ENCODE peak calls at places on chromosomes 6 and 20, in seven cellular contexts. E, V, B, O, U, A and F are unnamed samples.

GRCh38 chr20:39624316-39624715 is 662.2 kb downstream of the DHX35 start:
- DNase-seq in B (no peak), A (no peak), V (no peak), U (no peak), O (no peak), E (no peak), F (no peak)

GRCh38 chr6:144352310-144352709 is 67.2 kb downstream of the UTRN start:
- DNase-seq in U (no peak), E (no peak), O (no peak), V (no peak), B (no peak), A (no peak), F (no peak)

GRCh38 chr6:96478695-96479094 is 42.9 kb upstream of the UFL1 start:
- DNase-seq in E (no peak), B (no peak), U (no peak), A (no peak), V (no peak), O (no peak), F (no peak)

GRCh38 chr6:3410385-3411360 is 46.2 kb downstream of the SLC22A23 start:
- DNase-seq in V (peak), O (peak), U (peak), E (peak), A (peak), B (peak), F (peak)

GRCh38 chr6:16871047-16871446 is 109.8 kb upstream of the ATXN1 start:
- DNase-seq in E (no peak), B (no peak), A (no peak), O (no peak), V (no peak), U (no peak), F (no peak)

GRCh38 chr20:868279-868678 is 34.8 kb downstream of the FAM110A start:
- DNase-seq in E (no peak), B (no peak), U (no peak), A (no peak), O (no peak), V (no peak), F (no peak)

GRCh38 chr20:48945840-48946514 is 24.5 kb downstream of the ARFGEF2 start:
- DNase-seq in E (no peak), A (no peak), U (peak), B (no peak), V (peak), O (peak), F (peak)

GRCh38 chr6:56914791-56915658 is 39.9 kb upstream of the BEND6 start:
- DNase-seq in U (peak), O (no peak), V (no peak), E (no peak), A (no peak), B (no peak), F (no peak)

GRCh38 chr6:106084973-106085686 is 1.0 kb upstream of the PRDM1 start:
- DNase-seq in O (peak), U (no peak), E (no peak), V (peak), A (no peak), B (no peak), F (peak)

GRCh38 chr6:11208267-11208666 is 24.2 kb downstream of the NEDD9 start:
- DNase-seq in V (no peak), A (no peak), O (no peak), U (no peak), B (no peak), E (no peak), F (peak)

GRCh38 chr20:50794181-50794845 is 548 bp upstream of the BCAS4 start:
- DNase-seq in O (no peak), B (no peak), E (no peak), A (no peak), V (no peak), U (no peak), F (no peak)

GRCh38 chr6:111030008-111031006 is 48.5 kb downstream of the RPF2 start:
- DNase-seq in B (no peak), O (no peak), A (no peak), U (no peak), V (no peak), E (no peak), F (no peak)

GRCh38 chr20:38139919-38140753 is 24.9 kb downstream of the TGM2 start:
- DNase-seq in E (no peak), A (no peak), U (peak), B (no peak), O (no peak), V (peak), F (peak)

GRCh38 chr6:155154158-155154830 is 109.5 kb upstream of the CLDN20 start:
- DNase-seq in U (peak), V (peak), B (no peak), E (no peak), O (peak), A (no peak), F (peak)

GRCh38 chr6:2743280-2744205 is 7.2 kb downstream of the MYLK4 start:
- DNase-seq in U (no peak), B (no peak), E (no peak), A (no peak), V (no peak), O (no peak), F (no peak)

GRCh38 chr6:41586564-41586963 is 40.4 kb downstream of the FOXP4 start:
- DNase-seq in E (no peak), A (no peak), U (no peak), V (no peak), O (peak), B (no peak), F (no peak)

GRCh38 chr6:130708338-130708737 is 118.9 kb upstream of the SMLR1 start:
- DNase-seq in V (peak), B (no peak), A (no peak), U (peak), O (peak), E (no peak), F (no peak)

GRCh38 chr6:46170357-46171289 is at the start of gene ENPP5:
- DNase-seq in U (peak), E (peak), B (peak), A (peak), O (no peak), V (no peak), F (peak)

GRCh38 chr6:43887906-43888683 is 118.1 kb downstream of the VEGFA start:
- DNase-seq in V (no peak), O (no peak), E (no peak), A (no peak), U (no peak), B (no peak), F (peak)
- H4K8ac ChIP-seq in V (no peak), O (no peak), E (no peak), A (no peak), U (no peak), B (no peak), F (no peak)

DNA sequence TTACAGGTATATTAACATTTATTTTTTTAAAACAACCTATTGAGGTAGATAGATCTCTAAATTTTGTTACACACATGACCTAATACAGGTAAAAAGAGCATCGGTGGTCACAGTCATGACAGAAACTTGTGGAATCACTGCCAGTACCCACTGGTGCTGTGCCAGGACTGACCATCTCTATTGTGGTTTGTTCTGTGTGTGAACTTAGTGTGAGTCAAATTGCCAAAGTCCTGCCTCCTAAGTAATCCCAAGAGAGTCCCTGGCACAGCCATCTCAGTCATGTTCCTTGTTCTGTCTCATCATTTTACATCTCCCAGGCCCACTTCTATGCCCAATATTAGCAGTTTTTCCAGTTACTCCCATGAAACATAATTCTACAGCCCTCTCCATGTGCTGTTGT is 21.4 kb downstream of the GSTA2 start:
- DNase-seq in B (no peak), O (no peak), A (no peak), V (no peak), E (no peak), U (no peak), F (no peak)
- H3K18ac ChIP-seq in B (no peak), O (no peak), A (no peak), V (no peak), E (no peak), U (no peak), F (no peak)

GRCh38 chr20:62240015-62240685 is 1.8 kb downstream of the OSBPL2 start:
- DNase-seq in A (no peak), U (no peak), V (no peak), E (no peak), B (no peak), O (no peak), F (no peak)

GRCh38 chr20:62243906-62244515 is 5.7 kb downstream of the OSBPL2 start:
- DNase-seq in E (no peak), A (no peak), O (no peak), U (no peak), B (no peak), V (no peak), F (no peak)

GRCh38 chr20:62243106-62243505 is 4.8 kb downstream of the OSBPL2 start:
- DNase-seq in O (no peak), V (no peak), B (no peak), U (no peak), A (no peak), E (no peak), F (no peak)

GRCh38 chr20:62241501-62241900 is 3.2 kb downstream of the OSBPL2 start:
- DNase-seq in E (no peak), O (no peak), B (no peak), U (no peak), A (no peak), V (no peak), F (no peak)

DNA sequence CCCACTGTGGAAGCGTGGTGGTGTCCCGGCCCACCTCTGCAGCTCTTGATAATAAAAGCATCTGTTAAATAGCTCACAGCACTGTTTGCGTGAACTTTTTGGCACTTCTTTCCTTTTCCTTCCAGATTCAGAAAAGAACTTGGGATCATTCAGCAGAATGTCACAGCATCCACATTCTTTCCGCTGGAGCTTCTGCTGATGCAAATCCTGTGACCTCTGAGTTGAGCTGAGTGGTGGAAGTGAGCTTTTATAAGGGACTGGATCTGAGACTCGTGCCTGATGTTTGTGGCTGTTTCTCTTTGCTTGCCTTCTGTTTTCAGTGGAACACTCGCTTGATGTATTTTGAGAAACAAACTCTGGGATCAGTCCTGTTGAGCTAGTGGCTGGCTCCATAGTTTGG is 3.9 kb downstream of the OSBPL2 start:
- DNase-seq in O (no peak), A (no peak), V (peak), B (no peak), E (no peak), U (no peak), F (no peak)
- H3K27ac ChIP-seq in O (no peak), A (no peak), V (no peak), B (no peak), E (no peak), U (no peak), F (no peak)

DNA sequence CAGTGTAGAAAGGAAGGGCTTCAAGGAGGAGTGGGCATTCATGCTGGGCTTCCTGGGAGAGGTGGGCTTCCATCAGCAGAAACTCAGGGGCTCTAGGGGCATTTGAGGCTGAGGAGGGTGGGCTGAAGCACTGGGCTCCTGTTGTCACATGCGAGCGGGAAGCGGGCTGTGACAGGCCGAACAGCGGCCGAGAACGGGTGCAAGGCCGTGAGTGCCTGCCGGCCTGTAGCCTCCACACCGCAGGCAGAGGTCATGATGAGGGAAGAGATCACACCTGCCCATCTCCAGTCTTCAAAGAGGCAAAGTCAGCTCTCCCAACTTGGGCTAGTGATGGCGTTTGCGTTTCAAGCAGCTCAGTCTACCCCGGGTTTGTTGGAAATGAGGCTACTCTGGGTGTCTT is 880 bp downstream of the TTLL2 start:
- DNase-seq in O (no peak), B (no peak), V (no peak), U (no peak), A (no peak), E (no peak), F (no peak)
- H4K8ac ChIP-seq in O (no peak), B (no peak), V (no peak), U (no peak), A (peak), E (no peak), F (no peak)

GRCh38 chr20:62601172-62601571 is 41.1 kb upstream of the SLCO4A1 start:
- DNase-seq in V (no peak), B (no peak), O (no peak), E (no peak), U (no peak), A (no peak), F (no peak)

GRCh38 chr20:62603907-62604785 is 38.2 kb upstream of the SLCO4A1 start:
- DNase-seq in O (no peak), V (no peak), A (no peak), E (no peak), B (no peak), U (no peak), F (no peak)

GRCh38 chr20:62604796-62605195 is 37.5 kb upstream of the SLCO4A1 start:
- DNase-seq in O (no peak), A (no peak), V (no peak), U (no peak), B (no peak), E (no peak), F (no peak)

GRCh38 chr20:62603021-62603906 is 39.0 kb upstream of the SLCO4A1 start:
- DNase-seq in E (no peak), V (no peak), O (peak), U (peak), A (no peak), B (no peak), F (no peak)

GRCh38 chr20:62602550-62602949 is 39.8 kb upstream of the SLCO4A1 start:
- DNase-seq in E (no peak), V (no peak), O (no peak), A (no peak), B (no peak), U (no peak), F (no peak)
- H3K18ac ChIP-seq in E (no peak), V (no peak), O (no peak), A (no peak), B (no peak), U (no peak), F (no peak)

GRCh38 chr6:141110486-141110885 is 1022.2 kb upstream of the GJE1 start:
- DNase-seq in V (no peak), A (no peak), B (no peak), O (peak), E (no peak), U (no peak), F (no peak)

GRCh38 chr6:141107562-141108160 is 1025.1 kb upstream of the GJE1 start:
- DNase-seq in B (no peak), E (no peak), U (peak), A (no peak), O (peak), V (peak), F (peak)

GRCh38 chr6:141103246-141103645 is 1029.5 kb upstream of the GJE1 start:
- DNase-seq in O (peak), V (no peak), B (no peak), U (no peak), A (no peak), E (no peak), F (no peak)

GRCh38 chr6:141105481-141105880 is 1027.2 kb upstream of the GJE1 start:
- DNase-seq in U (peak), E (peak), A (no peak), O (peak), V (no peak), B (peak), F (peak)
- H3K27ac ChIP-seq in U (peak), E (peak), A (peak), O (no peak), V (peak), B (peak), F (no peak)

GRCh38 chr6:66336171-66336570 is 629.1 kb upstream of the EYS start:
- DNase-seq in E (no peak), V (no peak), B (no peak), U (no peak), O (no peak), A (no peak), F (no peak)
- H4K8ac ChIP-seq in E (no peak), V (no peak), B (no peak), U (no peak), O (no peak), A (no peak), F (no peak)

GRCh38 chr6:137877113-137877512 is 10.1 kb downstream of the TNFAIP3 start:
- DNase-seq in B (no peak), V (no peak), A (no peak), U (no peak), O (no peak), E (no peak), F (no peak)

GRCh38 chr6:137879301-137879700 is 12.2 kb downstream of the TNFAIP3 start:
- DNase-seq in U (no peak), A (no peak), O (no peak), E (peak), V (no peak), B (no peak), F (no peak)

GRCh38 chr6:137879885-137880430 is 12.9 kb downstream of the TNFAIP3 start:
- DNase-seq in B (no peak), U (no peak), V (no peak), A (no peak), E (peak), O (no peak), F (no peak)

GRCh38 chr6:137878070-137878809 is 11.2 kb downstream of the TNFAIP3 start:
- DNase-seq in V (no peak), U (no peak), B (no peak), E (no peak), A (no peak), O (no peak), F (no peak)

GRCh38 chr6:137878810-137879285 is 11.8 kb downstream of the TNFAIP3 start:
- DNase-seq in V (peak), U (no peak), E (peak), O (no peak), B (peak), A (peak), F (peak)
- H3K18ac ChIP-seq in V (no peak), U (no peak), E (no peak), O (no peak), B (peak), A (no peak), F (no peak)